ENCODE peak calls at places on chromosomes 13 and 19, in seven cellular contexts. U is H1, X is K562, Y is GM23248, P is HCT116, T is astrocyte, O is fibroblast of lung. R is an unnamed sample.

GRCh38 chr13:92103673-92104296 is 705.4 kb downstream of the GPC5 start:
- DNase-seq in U (no peak), O (peak), Y (no peak), P (no peak), X (no peak), T (peak), R (peak)

GRCh38 chr19:14089662-14090508 is 666 bp downstream of the SAMD1 start:
- DNase-seq in O (peak), P (no peak), U (no peak), T (peak), X (peak), Y (peak), R (peak)

GRCh38 chr13:106533101-106533939 is 2.1 kb downstream of the EFNB2 start:
- DNase-seq in Y (peak), U (no peak), P (no peak), O (peak), X (no peak), T (peak), R (peak)

GRCh38 chr19:31214997-31215396 is 134.2 kb downstream of the TSHZ3 start:
- DNase-seq in Y (no peak), P (no peak), O (no peak), U (no peak), X (no peak), T (peak), R (peak)

GRCh38 chr19:35416331-35416730 is 31.7 kb upstream of the FFAR2 start:
- DNase-seq in P (no peak), T (no peak), X (no peak), Y (no peak), U (no peak), O (no peak), R (no peak)

GRCh38 chr13:74825170-74825948 is 656.6 kb downstream of the TBC1D4 start:
- DNase-seq in T (peak), P (no peak), U (no peak), O (peak), Y (peak), X (no peak), R (peak)

GRCh38 chr19:38684078-38684861 is 36.8 kb downstream of the ACTN4 start:
- DNase-seq in P (peak), Y (peak), T (peak), U (no peak), X (peak), O (peak), R (peak)

GRCh38 chr13:51687928-51688714 is 103.9 kb downstream of the WDFY2 start:
- DNase-seq in X (no peak), U (no peak), P (no peak), O (no peak), Y (no peak), T (no peak), R (no peak)

GRCh38 chr19:48455908-48456562 is 661 bp downstream of the KCNJ14 start:
- DNase-seq in X (no peak), O (no peak), Y (no peak), T (no peak), U (no peak), P (no peak), R (no peak)

GRCh38 chr13:39538826-39539555 is 64.0 kb downstream of the LHFPL6 start:
- DNase-seq in O (peak), P (no peak), U (no peak), Y (peak), X (no peak), T (peak), R (peak)

GRCh38 chr13:80305737-80306136 is 35.2 kb downstream of the SPRY2 start:
- DNase-seq in T (no peak), U (no peak), Y (peak), O (no peak), P (no peak), X (no peak), R (no peak)

GRCh38 chr13:45623516-45624090 is 8.1 kb upstream of the ERICH6B start:
- DNase-seq in U (no peak), Y (peak), X (peak), P (peak), T (no peak), O (peak), R (peak)

GRCh38 chr19:3700242-3701032 is at the start of gene PIP5K1C:
- DNase-seq in U (no peak), O (peak), X (peak), Y (peak), T (peak), P (peak), R (peak)

GRCh38 chr13:19618925-19619324 is 14.5 kb upstream of the MPHOSPH8 start:
- DNase-seq in T (no peak), O (peak), P (peak), Y (peak), X (peak), U (no peak), R (peak)

GRCh38 chr13:36616706-36617105 is 57.1 kb upstream of the SERTM1 start:
- DNase-seq in O (no peak), T (no peak), P (no peak), Y (no peak), U (no peak), X (no peak), R (no peak)

GRCh38 chr19:54435551-54436016 is 13.4 kb upstream of the LENG8 start:
- DNase-seq in P (no peak), Y (no peak), X (no peak), U (no peak), T (no peak), O (no peak), R (no peak)

GRCh38 chr19:58134244-58134643 is 16.3 kb downstream of the ZNF329 start:
- DNase-seq in U (no peak), T (no peak), X (no peak), O (no peak), Y (no peak), P (no peak), R (no peak)

GRCh38 chr13:111373486-111373885 is 53.0 kb downstream of the TEX29 start:
- DNase-seq in O (no peak), X (no peak), P (no peak), U (no peak), Y (no peak), T (no peak), R (no peak)

GRCh38 chr13:38385152-38385891 is 35.7 kb downstream of the UFM1 start:
- DNase-seq in O (no peak), T (no peak), X (no peak), U (no peak), P (no peak), Y (peak), R (no peak)

GRCh38 chr13:20988033-20988908 is 73.1 kb downstream of the LATS2 start:
- DNase-seq in T (no peak), X (no peak), Y (no peak), O (no peak), U (no peak), P (no peak), R (no peak)

GRCh38 chr19:36772341-36773222 is at the start of gene ZNF850:
- DNase-seq in U (peak), P (peak), O (peak), Y (peak), X (peak), T (peak), R (peak)

GRCh38 chr19:49530708-49531107 is 2.9 kb downstream of the RCN3 start:
- DNase-seq in P (no peak), T (no peak), Y (no peak), X (no peak), O (no peak), U (no peak), R (no peak)

GRCh38 chr19:49538643-49539042 is 10.8 kb downstream of the RCN3 start:
- DNase-seq in O (no peak), T (no peak), X (no peak), Y (no peak), U (no peak), P (no peak), R (no peak)

GRCh38 chr19:49534632-49535385 is 7.0 kb downstream of the RCN3 start:
- DNase-seq in U (no peak), X (no peak), O (no peak), Y (no peak), T (no peak), P (no peak), R (no peak)

GRCh38 chr19:49536921-49537462 is 9.2 kb downstream of the RCN3 start:
- DNase-seq in P (no peak), U (no peak), X (no peak), Y (no peak), O (no peak), T (no peak), R (no peak)

DNA sequence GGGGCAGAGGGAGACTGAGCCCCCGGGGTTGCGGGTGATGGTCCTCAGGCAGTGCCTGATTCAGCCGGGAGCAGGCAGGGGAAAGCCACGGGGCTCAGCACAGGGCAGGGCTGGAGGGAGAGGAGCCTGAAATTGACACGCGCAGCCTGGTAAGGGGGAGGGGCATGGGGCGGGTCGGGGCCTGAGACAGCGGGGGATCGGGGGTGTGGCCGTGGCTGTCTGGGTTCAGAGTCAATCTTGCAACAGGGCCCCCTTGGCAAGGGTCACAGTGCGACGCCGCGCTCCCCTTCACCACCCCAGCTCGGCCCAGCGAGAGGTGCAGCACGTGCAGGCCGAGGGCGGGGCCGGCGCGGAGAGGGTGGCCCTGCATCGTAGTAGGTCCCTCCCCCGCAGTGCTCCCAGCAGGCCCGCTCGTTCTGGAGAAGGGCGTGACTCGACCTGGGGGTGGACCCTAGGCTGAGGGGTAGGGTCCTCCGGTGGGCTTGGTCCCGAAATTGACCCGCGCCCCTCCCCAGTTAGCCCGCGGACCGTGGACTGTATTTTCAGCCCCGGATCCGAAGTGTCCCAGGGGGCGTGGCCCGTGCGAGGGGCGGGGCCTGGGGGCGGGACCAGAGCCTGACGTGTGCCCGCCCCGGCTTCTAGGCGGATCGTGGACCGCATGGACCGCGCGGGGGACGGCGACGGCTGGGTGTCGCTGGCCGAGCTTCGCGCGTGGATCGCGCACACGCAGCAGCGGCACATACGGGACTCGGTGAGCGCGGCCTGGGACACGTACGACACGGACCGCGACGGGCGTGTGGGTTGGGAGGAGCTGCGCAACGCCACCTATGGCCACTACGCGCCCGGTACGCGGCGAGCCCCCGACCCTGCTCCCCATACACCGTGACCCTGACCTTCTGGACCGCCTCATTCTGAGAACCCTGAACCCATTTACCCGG is 6.0 kb downstream of the RCN3 start:
- DNase-seq in Y (peak), U (no peak), P (no peak), O (peak), T (no peak), X (peak), R (peak)
- TF ChIP-seq EZH2 in Y (no peak), U (no peak), P (no peak), O (no peak), T (no peak), X (no peak), R (no peak)

GRCh38 chr13:42048323-42048624 is 174 bp upstream of the DGKH start:
- DNase-seq in X (peak), P (no peak), Y (peak), U (no peak), T (no peak), O (no peak), R (no peak)

GRCh38 chr13:42048625-42049453 is at the start of gene DGKH:
- DNase-seq in X (peak), O (peak), U (no peak), P (peak), T (peak), Y (peak), R (peak)

GRCh38 chr13:42046448-42046847 is 2.0 kb upstream of the DGKH start:
- DNase-seq in U (no peak), X (no peak), T (no peak), O (no peak), Y (no peak), P (no peak), R (no peak)

GRCh38 chr13:42049454-42049780 is 969 bp downstream of the DGKH start:
- DNase-seq in O (no peak), T (no peak), Y (no peak), P (no peak), X (no peak), U (no peak), R (no peak)

GRCh38 chr13:42047561-42048322 is 706 bp upstream of the DGKH start:
- DNase-seq in O (peak), Y (peak), P (peak), X (peak), U (no peak), T (peak), R (peak)
- H2AFZ ChIP-seq in O (peak), Y (peak), P (peak), X (peak), U (peak), T (peak), R (peak)

DNA sequence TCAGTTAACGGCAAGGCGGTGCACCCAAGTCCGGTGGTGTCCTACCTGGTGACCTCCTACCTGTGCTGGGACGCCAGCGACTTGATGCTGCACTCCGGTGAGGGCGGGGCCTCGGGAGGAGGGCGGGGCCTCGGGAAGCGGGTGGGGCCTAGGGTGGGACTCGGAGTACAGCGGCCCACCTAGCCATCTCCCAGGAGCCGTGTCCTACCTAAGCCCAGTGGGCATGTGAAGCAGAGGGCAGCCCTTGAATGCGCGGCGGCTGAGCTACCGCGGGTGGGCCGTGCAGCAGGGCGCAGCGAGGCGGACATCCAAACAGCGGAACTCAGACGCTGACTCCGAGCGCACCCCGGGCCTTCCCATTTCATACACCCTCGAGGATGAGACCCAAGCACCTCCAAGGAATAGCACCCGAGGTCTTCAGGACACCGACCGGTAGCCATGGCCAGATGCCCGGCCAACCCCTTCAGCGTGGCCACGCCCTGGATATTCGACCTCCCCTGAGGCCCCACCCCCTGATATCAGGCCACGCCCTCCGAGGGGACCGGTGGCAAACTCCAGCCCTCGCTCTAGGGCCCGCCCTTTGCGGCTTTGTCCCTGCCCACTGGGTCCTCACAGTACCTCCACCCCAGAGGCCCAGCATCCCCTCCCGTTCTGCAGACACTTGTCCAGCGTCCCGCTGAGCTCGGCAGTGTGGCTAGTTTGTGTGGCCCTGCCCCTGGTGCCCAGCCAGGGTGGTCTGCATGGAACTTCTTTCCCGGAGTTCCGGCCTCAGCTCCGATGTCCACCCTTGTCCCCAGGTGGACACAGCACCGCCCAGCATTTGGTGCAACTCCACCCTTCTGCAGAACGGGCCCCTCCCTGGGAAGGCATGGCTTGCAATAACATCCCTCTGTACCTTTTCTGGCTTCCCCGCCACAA is 5.4 kb downstream of the KLK1 start:
- DNase-seq in U (peak), Y (peak), X (peak), T (no peak), P (peak), O (no peak), R (peak)
- TF ChIP-seq EZH2 in U (no peak), Y (no peak), X (no peak), T (no peak), P (no peak), O (no peak), R (no peak)

DNA sequence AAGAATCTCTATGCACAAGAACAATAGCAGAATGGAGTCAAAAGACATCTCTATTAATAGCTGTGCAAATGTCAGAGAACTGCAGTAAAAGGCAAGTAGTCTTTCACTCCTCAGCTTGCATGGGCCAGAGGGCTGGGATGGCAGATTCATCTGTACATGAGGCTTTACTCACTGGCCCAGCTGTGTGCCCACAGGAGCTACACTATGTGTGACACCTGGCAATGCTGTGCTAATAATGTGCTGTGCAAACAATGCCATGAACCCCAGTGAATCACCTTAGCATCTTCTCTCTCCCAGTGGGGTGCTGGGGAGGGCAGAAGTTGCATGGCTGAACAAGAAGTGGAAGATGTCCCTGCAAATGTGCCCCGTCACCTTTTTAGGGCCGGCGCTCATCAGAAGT is 73.1 kb downstream of the KL start:
- DNase-seq in X (no peak), P (no peak), O (no peak), Y (no peak), T (no peak), U (no peak), R (no peak)
- H2AFZ ChIP-seq in X (no peak), P (no peak), O (no peak), Y (no peak), T (no peak), U (no peak), R (no peak)

GRCh38 chr13:50123002-50123401 is 107.8 kb downstream of the KCNRG start:
- DNase-seq in O (no peak), T (no peak), Y (no peak), X (no peak), P (no peak), U (no peak), R (no peak)
- TF ChIP-seq EZH2 in O (no peak), T (no peak), Y (no peak), X (no peak), P (no peak), U (no peak), R (no peak)

GRCh38 chr19:6677924-6678689 is 8.1 kb upstream of the TNFSF14 start:
- DNase-seq in U (no peak), P (no peak), O (no peak), X (peak), T (no peak), Y (peak), R (no peak)
- H2AFZ ChIP-seq in U (peak), P (no peak), O (no peak), X (peak), T (no peak), Y (no peak), R (no peak)

R was measured in PC-3.